ENCODE peak calls at places on chromosome 15, in five cellular contexts. One of them, this sample, is unnamed.

GRCh38 chr15:62874933-62875625 is 167.5 kb upstream of the TPM1 start:
- DNase-seq in HepG2: no peak
- DNase-seq in HCT116: no peak
- DNase-seq in K562: no peak
- DNase-seq in GM12878: no peak
- DNase-seq in this sample: no peak

GRCh38 chr15:41900526-41901380 is 6.9 kb upstream of the SPTBN5 start:
- DNase-seq in HCT116: no peak
- DNase-seq in GM12878: no peak
- DNase-seq in HepG2: no peak
- DNase-seq in K562: no peak
- DNase-seq in this sample: no peak

GRCh38 chr15:68371160-68371559 is 60.8 kb downstream of the ITGA11 start:
- DNase-seq in GM12878: no peak
- DNase-seq in K562: no peak
- DNase-seq in HepG2: no peak
- DNase-seq in HCT116: no peak
- DNase-seq in this sample: no peak

GRCh38 chr15:74820056-74820455 is 6.4 kb upstream of the CPLX3 start:
- DNase-seq in HCT116: no peak
- DNase-seq in GM12878: no peak
- DNase-seq in K562: no peak
- DNase-seq in HepG2: no peak
- DNase-seq in this sample: no peak

GRCh38 chr15:99347609-99348008 is 96.3 kb downstream of the LRRC28 start:
- DNase-seq in GM12878: no peak
- DNase-seq in HCT116: no peak
- DNase-seq in K562: no peak
- DNase-seq in HepG2: no peak
- DNase-seq in this sample: no peak

GRCh38 chr15:101044625-101045235 is 125.6 kb downstream of the LRRK1 start:
- DNase-seq in GM12878: no peak
- DNase-seq in HepG2: no peak
- DNase-seq in HCT116: no peak
- DNase-seq in K562: no peak
- DNase-seq in this sample: no peak

GRCh38 chr15:85825719-85826118 is 31.0 kb upstream of the KLHL25 start:
- DNase-seq in GM12878: no peak
- DNase-seq in HCT116: no peak
- DNase-seq in K562: no peak
- DNase-seq in HepG2: no peak
- DNase-seq in this sample: no peak

GRCh38 chr15:44158111-44158510 is 37.0 kb downstream of the FRMD5 start:
- DNase-seq in K562: no peak
- DNase-seq in GM12878: no peak
- DNase-seq in HCT116: no peak
- DNase-seq in HepG2: no peak
- DNase-seq in this sample: no peak

GRCh38 chr15:57619746-57620145 is 28.0 kb downstream of the MYZAP start:
- DNase-seq in HepG2: no peak
- DNase-seq in HCT116: no peak
- DNase-seq in GM12878: no peak
- DNase-seq in K562: no peak
- DNase-seq in this sample: peak; percentile 36

GRCh38 chr15:80871801-80872327 is 92.7 kb downstream of the CEMIP start:
- DNase-seq in GM12878: no peak
- DNase-seq in K562: no peak
- DNase-seq in HCT116: no peak
- DNase-seq in HepG2: no peak
- DNase-seq in this sample: no peak

GRCh38 chr15:81270188-81270587 is 53.8 kb downstream of the STARD5 start:
- DNase-seq in GM12878: no peak
- DNase-seq in K562: no peak
- DNase-seq in HCT116: no peak
- DNase-seq in HepG2: no peak
- DNase-seq in this sample: no peak

GRCh38 chr15:71043373-71043772 is 71.9 kb upstream of the THSD4 start:
- DNase-seq in K562: no peak
- DNase-seq in GM12878: no peak
- DNase-seq in HCT116: no peak
- DNase-seq in HepG2: no peak
- DNase-seq in this sample: no peak

GRCh38 chr15:64426845-64427465 is 33.4 kb upstream of the ZNF609 start:
- DNase-seq in K562: no peak
- DNase-seq in HCT116: peak; percentile 15
- DNase-seq in HepG2: peak; percentile 12
- DNase-seq in GM12878: no peak
- DNase-seq in this sample: peak; percentile 43

GRCh38 chr15:82850242-82850591 is 40.8 kb downstream of the WHAMM start:
- DNase-seq in HCT116: no peak
- DNase-seq in HepG2: no peak
- DNase-seq in K562: peak; percentile 40
- DNase-seq in GM12878: no peak
- DNase-seq in this sample: peak; percentile 21

GRCh38 chr15:88664151-88664778 is 25.4 kb downstream of the ISG20 start:
- DNase-seq in HepG2: no peak
- DNase-seq in K562: no peak
- DNase-seq in HCT116: no peak
- DNase-seq in GM12878: no peak
- DNase-seq in this sample: peak; percentile 71

GRCh38 chr15:22944651-22945050 is 35.5 kb downstream of the CYFIP1 start:
- DNase-seq in K562: no peak
- DNase-seq in HepG2: no peak
- DNase-seq in HCT116: no peak
- DNase-seq in GM12878: no peak
- DNase-seq in this sample: no peak

GRCh38 chr15:99057020-99057419 is 47.9 kb upstream of the SYNM start:
- DNase-seq in K562: no peak
- DNase-seq in GM12878: peak; percentile 32
- DNase-seq in HCT116: no peak
- DNase-seq in HepG2: no peak
- DNase-seq in this sample: peak; percentile 43

GRCh38 chr15:28026764-28027713 is 72.1 kb downstream of the OCA2 start:
- DNase-seq in HCT116: no peak
- DNase-seq in HepG2: no peak
- DNase-seq in K562: peak; percentile 83
- DNase-seq in GM12878: no peak
- DNase-seq in this sample: no peak

GRCh38 chr15:89113263-89113662 is 25.0 kb downstream of the ABHD2 start:
- DNase-seq in HCT116: no peak
- DNase-seq in HepG2: no peak
- DNase-seq in GM12878: no peak
- DNase-seq in K562: no peak
- DNase-seq in this sample: no peak

GRCh38 chr15:74433592-74434259 is at the start of gene SEMA7A:
- DNase-seq in HCT116: peak; percentile 34
- DNase-seq in GM12878: peak; percentile 57
- DNase-seq in K562: peak; percentile 97
- DNase-seq in HepG2: peak; percentile 64
- DNase-seq in this sample: peak; percentile 91

GRCh38 chr15:101233651-101234281 is 18.1 kb downstream of the CHSY1 start:
- DNase-seq in K562: no peak
- DNase-seq in HepG2: no peak
- DNase-seq in HCT116: no peak
- DNase-seq in GM12878: no peak
- DNase-seq in this sample: no peak

GRCh38 chr15:69664572-69665326 is 212.1 kb downstream of the RPLP1 start:
- DNase-seq in GM12878: no peak
- DNase-seq in HepG2: no peak
- DNase-seq in HCT116: no peak
- DNase-seq in K562: no peak
- DNase-seq in this sample: no peak

GRCh38 chr15:89177633-89178306 is 43.6 kb downstream of the RLBP1 start:
- DNase-seq in GM12878: peak; percentile 15
- DNase-seq in K562: peak; percentile 58
- DNase-seq in HCT116: peak; percentile 52
- DNase-seq in HepG2: peak; percentile 57
- DNase-seq in this sample: peak; percentile 87

GRCh38 chr15:94235681-94236080 is 4.3 kb downstream of the MCTP2 start:
- DNase-seq in HepG2: no peak
- DNase-seq in K562: no peak
- DNase-seq in GM12878: no peak
- DNase-seq in HCT116: no peak
- DNase-seq in this sample: no peak

GRCh38 chr15:62392411-62392810 is 227.3 kb upstream of the C2CD4B start:
- DNase-seq in GM12878: no peak
- DNase-seq in HepG2: peak; percentile 75
- DNase-seq in HCT116: no peak
- DNase-seq in K562: no peak
- DNase-seq in this sample: peak; percentile 54

GRCh38 chr15:82108489-82109078 is 62.8 kb upstream of the MEX3B start:
- DNase-seq in K562: peak; percentile 88
- DNase-seq in HCT116: peak; percentile 15
- DNase-seq in HepG2: peak; percentile 23
- DNase-seq in GM12878: no peak
- DNase-seq in this sample: peak; percentile 74

GRCh38 chr15:79089890-79090486 is 592 bp downstream of the RASGRF1 start:
- DNase-seq in HepG2: no peak
- DNase-seq in GM12878: no peak
- DNase-seq in HCT116: no peak
- DNase-seq in K562: no peak
- DNase-seq in this sample: peak; percentile 58

GRCh38 chr15:94691169-94691568 is 459.8 kb downstream of the MCTP2 start:
- DNase-seq in HCT116: no peak
- DNase-seq in HepG2: no peak
- DNase-seq in GM12878: no peak
- DNase-seq in K562: no peak
- DNase-seq in this sample: no peak

GRCh38 chr15:83943849-83944404 is 290.0 kb downstream of the ADAMTSL3 start:
- DNase-seq in HepG2: no peak
- DNase-seq in HCT116: no peak
- DNase-seq in K562: no peak
- DNase-seq in GM12878: no peak
- DNase-seq in this sample: no peak

GRCh38 chr15:33131880-33132279 is 62.6 kb downstream of the FMN1 start:
- DNase-seq in HepG2: no peak
- DNase-seq in GM12878: no peak
- DNase-seq in HCT116: no peak
- DNase-seq in K562: no peak
- DNase-seq in this sample: no peak

GRCh38 chr15:85625856-85626255 is 168.9 kb downstream of the KLHL25 start:
- DNase-seq in HepG2: no peak
- DNase-seq in K562: no peak
- DNase-seq in GM12878: no peak
- DNase-seq in HCT116: no peak
- DNase-seq in this sample: no peak

GRCh38 chr15:75736256-75736655 is 23.6 kb upstream of the CSPG4 start:
- DNase-seq in HCT116: no peak
- DNase-seq in K562: no peak
- DNase-seq in HepG2: no peak
- DNase-seq in GM12878: no peak
- DNase-seq in this sample: no peak

GRCh38 chr15:52383100-52383588 is 87.5 kb upstream of the MYO5C start:
- DNase-seq in HCT116: no peak
- DNase-seq in GM12878: peak; percentile 88
- DNase-seq in HepG2: no peak
- DNase-seq in K562: no peak
- DNase-seq in this sample: no peak

DNA sequence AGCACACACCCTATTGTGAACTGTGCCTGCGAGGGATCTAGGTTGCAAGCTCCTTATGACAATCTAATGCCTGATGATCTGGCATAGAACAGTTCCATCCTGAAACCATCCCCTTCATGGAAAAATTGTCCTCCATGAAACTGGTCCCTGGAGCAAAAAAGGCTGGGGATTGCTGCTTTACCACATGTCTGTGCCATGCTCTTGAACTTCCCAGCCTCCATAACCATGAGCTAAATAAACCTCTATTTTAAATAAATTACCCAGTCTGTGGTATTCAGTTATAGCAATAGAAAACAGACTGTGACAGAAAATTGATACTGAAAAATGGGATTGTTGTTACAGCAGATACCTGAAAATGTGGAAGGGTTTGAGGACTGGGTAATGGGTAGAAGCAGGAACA is 162.7 kb downstream of the RAB11A start:
- DNase-seq in HCT116: no peak
- DNase-seq in GM12878: no peak
- DNase-seq in HepG2: no peak
- DNase-seq in K562: no peak
- DNase-seq in this sample: no peak
- H4K20me1 ChIP-seq in HCT116: no peaks in the 10 kb centered on the region
- H4K20me1 ChIP-seq in GM12878: no peaks in the 10 kb centered on the region
- H4K20me1 ChIP-seq in HepG2: no peaks in the 10 kb centered on the region
- H4K20me1 ChIP-seq in K562: no peaks in the 10 kb centered on the region
- H4K20me1 ChIP-seq in this sample: no peaks in the 10 kb centered on the region

DNA sequence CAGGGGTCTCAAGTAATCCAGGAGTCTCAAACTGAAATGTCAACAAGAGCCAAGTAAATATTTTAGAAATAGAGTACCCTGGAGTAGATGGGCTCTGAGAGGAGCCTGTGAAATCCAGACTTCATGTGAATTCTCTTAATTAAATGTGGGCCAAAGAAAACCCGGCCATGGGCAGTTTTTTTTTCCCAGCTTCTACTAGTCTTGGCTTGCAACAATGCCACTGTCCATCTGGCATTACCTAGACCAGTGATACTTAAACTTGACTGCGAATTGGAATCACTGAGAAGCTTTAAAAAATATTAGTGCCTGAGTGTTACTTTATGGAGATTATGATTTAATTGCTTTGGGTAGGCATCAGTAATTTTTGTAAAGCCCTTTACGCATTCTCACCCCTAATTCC is 66.4 kb upstream of the GOLGA6B start:
- DNase-seq in GM12878: no peak
- DNase-seq in K562: no peak
- DNase-seq in HepG2: no peak
- DNase-seq in HCT116: no peak
- DNase-seq in this sample: no peak
- TF ChIP-seq REST in GM12878: no peak
- TF ChIP-seq REST in K562: no peak
- TF ChIP-seq REST in HepG2: no peak
- TF ChIP-seq REST in HCT116: no peak
- TF ChIP-seq REST in this sample: no peak

GRCh38 chr15:48962662-48963523 is 826 bp downstream of the SHC4 start:
- DNase-seq in HepG2: no peak
- DNase-seq in HCT116: no peak
- DNase-seq in K562: no peak
- DNase-seq in GM12878: no peak
- DNase-seq in this sample: peak; percentile 67
- TF ChIP-seq EZH2 in HepG2: no peak
- TF ChIP-seq EZH2 in HCT116: no peak
- TF ChIP-seq EZH2 in K562: no peak
- TF ChIP-seq EZH2 in GM12878: no peak
- TF ChIP-seq EZH2 in this sample: no peak

GRCh38 chr15:29818141-29818540 is 4.1 kb downstream of the TJP1 start:
- DNase-seq in HepG2: no peak
- DNase-seq in HCT116: no peak
- DNase-seq in GM12878: no peak
- DNase-seq in K562: no peak
- DNase-seq in this sample: no peak
- H4K20me1 ChIP-seq in HepG2: peaks cover 38% of the 10 kb centered on the region
- H4K20me1 ChIP-seq in HCT116: peaks cover 8% of the 10 kb centered on the region
- H4K20me1 ChIP-seq in GM12878: no peaks in the 10 kb centered on the region
- H4K20me1 ChIP-seq in K562: peaks cover 13% of the 10 kb centered on the region
- H4K20me1 ChIP-seq in this sample: peaks cover 36% of the 10 kb centered on the region

This sample was measured in GM23338.